ENCODE peak calls at places on chromosomes 1 and 21, in nine cellular contexts. M is GM23338, H is HCT116, K is GM12878, R is Panc1, S is SK-N-SH, U is HL-60, E is HepG2, X is K562. V is an unnamed sample.

GRCh38 chr1:27621067-27621920 is 13.7 kb downstream of the FGR start:
- DNase-seq in M (no peak), H (no peak), K (no peak), R (no peak), S (no peak), U (no peak), E (peak), X (no peak), V (no peak)

GRCh38 chr21:28598214-28598613 is 394.5 kb downstream of the LTN1 start:
- DNase-seq in M (no peak), H (no peak), K (no peak), R (no peak), S (no peak), U (no peak), E (no peak), X (no peak), V (no peak)

GRCh38 chr1:45005761-45006160 is 5.4 kb downstream of the HECTD3 start:
- DNase-seq in M (no peak), H (no peak), K (no peak), R (no peak), S (no peak), U (no peak), E (no peak), X (peak), V (no peak)

GRCh38 chr1:61299468-61299867 is 217.1 kb downstream of the NFIA start:
- DNase-seq in M (no peak), H (no peak), K (no peak), R (no peak), S (no peak), U (no peak), E (peak), X (no peak), V (no peak)

GRCh38 chr1:225881081-225882007 is 836 bp downstream of the TMEM63A start:
- DNase-seq in M (peak), H (no peak), K (no peak), R (no peak), S (peak), U (peak), E (peak), X (peak), V (no peak)

GRCh38 chr21:34989337-34990151 is 59.6 kb downstream of the RUNX1 start:
- DNase-seq in M (no peak), H (no peak), K (no peak), R (no peak), S (no peak), U (no peak), E (no peak), X (no peak), V (no peak)

GRCh38 chr1:48493970-48494769 is 22.2 kb upstream of the SPATA6 start:
- DNase-seq in M (peak), H (no peak), K (no peak), R (no peak), S (no peak), U (no peak), E (peak), X (no peak), V (no peak)

GRCh38 chr1:15895233-15895632 is 47.7 kb downstream of the SPEN start:
- DNase-seq in M (no peak), H (no peak), K (no peak), R (no peak), S (no peak), U (no peak), E (no peak), X (no peak), V (no peak)

GRCh38 chr1:59434336-59434735 is 137.4 kb downstream of the FGGY start:
- DNase-seq in M (no peak), H (no peak), K (no peak), R (no peak), S (no peak), U (peak), E (no peak), X (no peak), V (no peak)

GRCh38 chr1:115300087-115300856 is 37.8 kb downstream of the NGF start:
- DNase-seq in M (peak), H (no peak), K (no peak), R (no peak), S (no peak), U (no peak), E (no peak), X (no peak), V (no peak)

GRCh38 chr1:32981003-32981909 is 16.6 kb upstream of the RNF19B start:
- DNase-seq in M (peak), H (no peak), K (peak), R (peak), S (no peak), U (peak), E (no peak), X (peak), V (peak)

GRCh38 chr1:115090547-115090946 is 1.2 kb upstream of the TSPAN2 start:
- DNase-seq in M (peak), H (no peak), K (no peak), R (no peak), S (no peak), U (no peak), E (no peak), X (no peak), V (no peak)

GRCh38 chr1:230463326-230463725 is 37.2 kb upstream of the PGBD5 start:
- DNase-seq in M (no peak), H (no peak), K (no peak), R (no peak), S (no peak), U (no peak), E (no peak), X (no peak), V (no peak)

GRCh38 chr1:97144527-97144926 is 422.9 kb downstream of the PTBP2 start:
- DNase-seq in M (no peak), H (no peak), K (no peak), R (no peak), S (no peak), U (no peak), E (no peak), X (no peak), V (peak)

GRCh38 chr1:108590947-108591346 is 31.0 kb downstream of the EEIG2 start:
- DNase-seq in M (peak), H (no peak), K (no peak), R (no peak), S (no peak), U (no peak), E (no peak), X (no peak), V (peak)

GRCh38 chr1:227395391-227396028 is 77.2 kb upstream of the CDC42BPA start:
- DNase-seq in M (no peak), H (peak), K (no peak), R (no peak), S (no peak), U (no peak), E (no peak), X (no peak), V (no peak)

GRCh38 chr1:163174524-163175437 is 27.9 kb downstream of the RGS5 start:
- DNase-seq in M (peak), H (peak), K (no peak), R (no peak), S (peak), U (peak), E (peak), X (peak), V (peak)

GRCh38 chr1:36094621-36095061 is 5.9 kb downstream of the ADPRS start:
- DNase-seq in M (no peak), H (no peak), K (no peak), R (no peak), S (peak), U (no peak), E (no peak), X (no peak), V (no peak)
- TF ChIP-seq REST in M (no peak), H (no peak), K (no peak), R (no peak), S (no peak), U (no peak), E (no peak), X (no peak), V (no peak)

GRCh38 chr1:77539510-77540142 is 142.8 kb downstream of the ZZZ3 start:
- DNase-seq in M (no peak), H (no peak), K (no peak), R (peak), S (peak), U (no peak), E (no peak), X (no peak), V (peak)
- TF ChIP-seq REST in M (no peak), H (no peak), K (no peak), R (no peak), S (no peak), U (no peak), E (no peak), X (no peak), V (no peak)

DNA sequence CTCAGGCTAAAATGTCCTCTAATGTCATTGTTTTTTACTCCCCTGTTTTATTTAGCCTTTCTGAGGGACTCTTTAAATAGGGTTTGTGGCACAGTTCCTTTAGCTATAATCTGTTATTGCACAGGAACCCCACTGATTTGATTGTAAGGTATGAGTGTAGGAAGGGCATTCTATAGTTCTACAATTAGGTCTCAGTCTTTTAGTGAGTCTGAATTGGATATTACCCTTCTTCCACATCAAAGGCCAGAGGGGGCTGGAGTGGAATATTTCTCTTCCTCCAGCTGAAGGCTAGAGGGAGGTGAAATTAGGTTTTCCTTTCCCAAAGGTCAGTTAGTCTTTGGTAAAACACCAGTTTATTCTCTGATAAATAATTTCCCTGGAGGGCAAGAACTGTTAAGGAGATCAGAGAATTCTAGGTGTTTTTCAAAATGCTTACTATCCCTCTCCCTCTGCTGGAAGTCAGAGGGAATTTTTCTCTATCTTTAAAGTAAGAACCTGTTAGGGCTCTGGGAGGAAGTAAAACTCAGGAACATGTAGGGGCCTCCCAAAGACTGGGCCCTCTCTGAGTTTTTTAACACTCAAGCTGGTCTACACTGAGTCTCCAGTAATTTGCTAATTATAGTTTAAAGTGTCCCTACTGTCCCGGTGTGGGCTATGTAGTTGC is 176.3 kb upstream of the ZNHIT6 start:
- DNase-seq in M (peak), H (no peak), K (no peak), R (peak), S (peak), U (no peak), E (peak), X (peak), V (no peak)
- TF ChIP-seq REST in M (no peak), H (no peak), K (no peak), R (no peak), S (no peak), U (no peak), E (no peak), X (no peak), V (no peak)

GRCh38 chr1:31877544-31877943 is 60.6 kb downstream of the PTP4A2 start:
- DNase-seq in M (no peak), H (no peak), K (no peak), R (no peak), S (no peak), U (no peak), E (no peak), X (no peak), V (no peak)
- TF ChIP-seq REST in M (no peak), H (no peak), K (no peak), R (no peak), S (no peak), U (no peak), E (no peak), X (no peak), V (no peak)